ENCODE peak calls at places on chromosomes 7 and 10, in four cellular contexts. S, V, P and Y are unnamed samples.

GRCh38 chr7:41103331-41103730 is 599.6 kb downstream of the INHBA start:
- DNase-seq in P (no peak), V (no peak), S (no peak), Y (no peak)

GRCh38 chr10:5932345-5932744 is 42.3 kb downstream of the FBH1 start:
- DNase-seq in V (no peak), S (no peak), P (no peak), Y (no peak)

GRCh38 chr7:133230591-133231194 is 22.2 kb upstream of the EXOC4 start:
- DNase-seq in S (peak), P (peak), V (peak), Y (no peak)

GRCh38 chr7:26140380-26140779 is 11.6 kb upstream of the NFE2L3 start:
- DNase-seq in S (no peak), P (no peak), V (no peak), Y (no peak)

GRCh38 chr10:47402681-47403301 is 18.7 kb upstream of the ZNF488 start:
- DNase-seq in V (peak), S (peak), P (peak), Y (peak)

GRCh38 chr10:74652664-74653063 is 173.7 kb upstream of the KAT6B start:
- DNase-seq in S (no peak), V (no peak), P (no peak), Y (no peak)

GRCh38 chr10:60114765-60115586 is 208.6 kb upstream of the CCDC6 start:
- DNase-seq in V (no peak), S (no peak), P (peak), Y (no peak)

GRCh38 chr10:104076743-104077160 is 8.9 kb downstream of the COL17A1 start:
- DNase-seq in P (peak), S (no peak), V (peak), Y (peak)

GRCh38 chr7:75958802-75959543 is 35.4 kb downstream of the TMEM120A start:
- DNase-seq in P (no peak), S (no peak), V (no peak), Y (no peak)

GRCh38 chr10:120436431-120437142 is 20.4 kb upstream of the PLPP4 start:
- DNase-seq in P (no peak), V (no peak), S (no peak), Y (no peak)

GRCh38 chr7:69349291-69349690 is 249.0 kb upstream of the AUTS2 start:
- DNase-seq in P (peak), S (no peak), V (no peak), Y (no peak)

GRCh38 chr10:60235001-60235400 is 154.7 kb downstream of the ANK3 start:
- DNase-seq in V (no peak), P (no peak), S (no peak), Y (no peak)